ENCODE peak calls at places on chromosomes 2 and 18, in four cellular contexts. Y is fibroblast of lung, R is fibroblast of pulmonary artery, I is foreskin fibroblast. U is an unnamed sample.

GRCh38 chr2:235347691-235348090 is 146.2 kb upstream of the AGAP1 start:
- DNase-seq in Y (peak), R (peak), I (peak), U (peak)

GRCh38 chr2:48448274-48449061 is 81.5 kb upstream of the STON1 start:
- DNase-seq in Y (peak), R (peak), I (peak), U (peak)

GRCh38 chr2:205721057-205721767 is 38.9 kb downstream of the NRP2 start:
- DNase-seq in Y (no peak), R (no peak), I (no peak), U (no peak)

GRCh38 chr2:173075781-173076556 is at the start of gene MAP3K20:
- DNase-seq in Y (peak), R (peak), I (peak), U (peak)

GRCh38 chr2:1855150-1855549 is 110.8 kb upstream of the PXDN start:
- DNase-seq in Y (no peak), R (no peak), I (no peak), U (no peak)

GRCh38 chr2:89000235-89000634 is 308.8 kb downstream of the RPIA start:
- DNase-seq in Y (no peak), R (no peak), I (no peak), U (no peak)

GRCh38 chr18:9135912-9136314 is 668 bp upstream of the ANKRD12 start:
- DNase-seq in Y (no peak), R (peak), I (peak), U (no peak)

GRCh38 chr18:63844254-63844653 is 43.3 kb upstream of the SERPINB2 start:
- DNase-seq in Y (peak), R (peak), I (peak), U (peak)

GRCh38 chr2:19031642-19032041 is 326.8 kb downstream of the OSR1 start:
- DNase-seq in Y (no peak), R (no peak), I (peak), U (no peak)

GRCh38 chr18:39655341-39655740 is 2089.7 kb upstream of the CELF4 start:
- DNase-seq in Y (no peak), R (peak), I (no peak), U (no peak)

GRCh38 chr2:205017381-205017780 is 472.1 kb downstream of the PARD3B start:
- DNase-seq in Y (no peak), R (no peak), I (no peak), U (no peak)

GRCh38 chr2:159075726-159076125 is 107.3 kb downstream of the TANC1 start:
- DNase-seq in Y (peak), R (peak), I (no peak), U (peak)

GRCh38 chr2:1942146-1942545 is 197.8 kb upstream of the PXDN start:
- DNase-seq in Y (no peak), R (no peak), I (no peak), U (no peak)

GRCh38 chr2:238272156-238272555 is 16.3 kb downstream of the PER2 start:
- DNase-seq in Y (no peak), R (no peak), I (no peak), U (no peak)

GRCh38 chr2:205975082-205975949 is 110.7 kb downstream of the INO80D start:
- DNase-seq in Y (peak), R (peak), I (no peak), U (peak)

GRCh38 chr2:186135697-186136096 is 350.4 kb upstream of the ZC3H15 start:
- DNase-seq in Y (no peak), R (peak), I (no peak), U (no peak)

GRCh38 chr18:57003342-57003741 is 143.5 kb upstream of the BOD1L2 start:
- DNase-seq in Y (no peak), R (no peak), I (no peak), U (no peak)

GRCh38 chr2:238644095-238645081 is 203.5 kb upstream of the TWIST2 start:
- DNase-seq in Y (peak), R (peak), I (peak), U (peak)

DNA sequence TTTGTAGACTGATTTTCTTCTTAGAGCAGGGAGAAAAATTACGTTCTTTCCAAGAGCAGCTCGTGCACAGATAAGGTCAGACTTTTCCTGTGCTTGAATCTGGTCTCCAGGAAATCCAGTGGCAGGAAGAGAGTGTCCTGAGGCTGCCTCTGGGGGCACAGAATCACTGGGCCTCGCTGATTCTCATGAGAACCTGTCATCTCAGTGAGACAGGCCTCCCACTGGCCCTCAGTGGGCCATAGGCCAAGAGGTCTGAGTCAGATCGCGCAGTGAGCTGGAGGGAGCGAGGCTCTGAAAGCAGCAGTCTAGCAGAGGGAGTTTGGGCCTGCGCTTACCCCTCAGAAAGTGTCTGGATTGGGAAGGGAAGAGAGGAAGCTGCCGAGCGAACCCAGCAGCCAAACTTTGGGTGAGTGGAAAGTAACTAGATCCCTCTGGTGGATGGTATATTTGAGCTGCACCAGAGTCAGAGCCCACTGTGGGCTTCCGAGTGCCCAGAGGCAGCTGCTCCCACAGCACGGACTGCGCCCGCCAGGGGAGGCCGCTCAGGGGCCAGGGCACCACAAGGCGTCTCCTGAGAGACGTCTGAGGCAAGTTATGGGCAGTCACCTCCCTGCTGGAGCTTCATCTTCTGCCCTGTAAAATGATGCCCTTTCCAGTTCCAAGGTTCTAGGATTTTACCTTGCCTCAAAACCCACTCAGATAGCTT is 8.2 kb downstream of the GDF7 start:
- DNase-seq in Y (peak), R (peak), I (peak), U (peak)
- TF ChIP-seq CTCF in Y (no peak), R (no peak), I (no peak), U (no peak)

GRCh38 chr2:70959271-70959761 is 19.1 kb upstream of the ANKRD53 start:
- DNase-seq in Y (no peak), R (no peak), I (no peak), U (no peak)

GRCh38 chr2:70957838-70958237 is 20.6 kb upstream of the ANKRD53 start:
- DNase-seq in Y (no peak), R (no peak), I (no peak), U (no peak)

GRCh38 chr2:70959851-70960832 is 18.3 kb upstream of the ANKRD53 start:
- DNase-seq in Y (no peak), R (no peak), I (no peak), U (no peak)

GRCh38 chr2:70960833-70961647 is 17.4 kb upstream of the ANKRD53 start:
- DNase-seq in Y (no peak), R (no peak), I (no peak), U (no peak)

DNA sequence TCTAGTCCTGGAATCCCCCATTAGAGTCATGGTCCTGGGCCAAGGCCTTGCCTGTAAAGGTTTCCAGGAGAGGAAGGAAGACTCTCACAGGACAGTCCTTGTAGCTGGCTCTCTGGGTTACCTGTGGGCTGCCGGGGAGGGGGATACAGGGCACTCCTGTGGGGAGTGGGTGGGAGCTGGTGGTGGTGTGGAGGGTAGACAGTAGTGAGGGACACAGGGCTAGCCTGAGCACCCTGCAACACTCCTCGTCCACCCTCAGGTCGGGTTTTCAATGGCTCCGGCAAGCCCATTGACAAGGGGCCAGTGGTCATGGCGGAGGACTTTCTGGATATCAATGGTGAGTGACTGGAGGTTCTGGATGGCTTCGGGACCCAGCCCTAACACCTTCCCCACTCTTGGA is 19.7 kb upstream of the ANKRD53 start:
- DNase-seq in Y (no peak), R (no peak), I (no peak), U (no peak)
- H3K4me3 ChIP-seq in Y (no peak), R (no peak), I (no peak), U (no peak)

DNA sequence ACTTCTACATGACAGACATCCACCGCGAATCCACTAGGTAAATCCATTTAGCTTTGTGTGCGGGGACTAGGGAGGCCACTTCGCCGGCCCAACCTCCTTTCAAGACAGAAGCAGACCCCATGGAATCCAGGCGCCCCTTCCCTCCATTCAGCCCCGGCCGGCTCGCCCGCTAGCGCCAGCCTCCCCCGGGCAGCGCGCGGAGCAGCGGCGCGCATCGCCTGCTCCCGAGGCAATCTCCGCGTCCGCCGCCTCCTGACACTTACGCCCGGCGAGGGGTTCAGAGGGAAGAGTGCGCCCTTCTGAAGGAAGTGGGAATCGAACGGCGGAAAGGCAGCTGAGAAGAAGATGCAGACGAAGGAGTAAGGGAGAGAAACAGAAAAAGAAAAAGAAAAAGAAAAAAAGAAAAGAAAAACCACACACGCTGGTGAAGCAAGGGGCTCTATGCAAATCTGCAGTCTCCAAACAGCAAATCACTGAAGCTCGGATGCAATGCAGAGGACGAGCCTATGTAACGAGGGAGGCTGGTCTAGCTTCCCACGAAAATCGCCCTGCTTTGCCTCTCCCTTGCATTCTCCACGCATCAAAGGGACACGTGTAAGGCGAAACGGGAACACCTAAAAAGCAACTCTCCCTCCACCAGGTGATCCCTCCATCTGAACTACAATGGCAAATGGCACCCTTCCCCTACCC is 684.4 kb downstream of the NRXN1 start:
- DNase-seq in Y (no peak), R (no peak), I (no peak), U (no peak)
- TF ChIP-seq CTCF in Y (no peak), R (no peak), I (no peak), U (no peak)

GRCh38 chr18:75158465-75159237 is 50.3 kb downstream of the PTGR3 start:
- DNase-seq in Y (no peak), R (no peak), I (no peak), U (no peak)

GRCh38 chr18:75161629-75162028 is 47.3 kb downstream of the PTGR3 start:
- DNase-seq in Y (no peak), R (no peak), I (no peak), U (peak)

GRCh38 chr18:75159238-75159518 is 49.8 kb downstream of the PTGR3 start:
- DNase-seq in Y (no peak), R (no peak), I (no peak), U (no peak)

GRCh38 chr18:75162467-75162866 is 46.5 kb downstream of the PTGR3 start:
- DNase-seq in Y (peak), R (peak), I (no peak), U (peak)

GRCh38 chr18:75160315-75160714 is 48.6 kb downstream of the PTGR3 start:
- DNase-seq in Y (no peak), R (no peak), I (no peak), U (peak)
- H3K4me3 ChIP-seq in Y (peak), R (no peak), I (peak), U (no peak)

GRCh38 chr2:95323347-95324155 is 26.4 kb downstream of the KCNIP3 start:
- DNase-seq in Y (peak), R (no peak), I (no peak), U (no peak)
- TF ChIP-seq CTCF in Y (peak), R (peak), I (peak), U (peak)

U was measured in cardiac fibroblast.